ENCODE peak calls at places on chromosomes 12 and 14, in eight cellular contexts. P is AG08395, N is fibroblast of lung, X is iris pigment epithelial cell, J is nucleus accumbens, Z is renal cortical epithelial cell, R is stomach, D is GM19239. A is an unnamed sample.

GRCh38 chr14:21408152-21408551 is 24.3 kb upstream of the SUPT16H start:
- DNase-seq in R (no peak), J (no peak), N (peak; percentile 50), Z (peak; percentile 30), P (peak; percentile 26), X (peak; percentile 85), D (no peak), A (peak; percentile 69)

GRCh38 chr14:29215853-29216252 is 449.3 kb downstream of the FOXG1 start:
- DNase-seq in R (no peak), Z (peak; percentile 76), J (no peak), P (no peak), D (no peak), X (peak; percentile 47), N (peak; percentile 31), A (no peak)

GRCh38 chr12:3002636-3003035 is 43.4 kb downstream of the TEAD4 start:
- DNase-seq in D (no peak), Z (no peak), J (no peak), X (no peak), R (no peak), N (no peak), P (no peak), A (no peak)

GRCh38 chr14:78253986-78254385 is 83.8 kb downstream of the NRXN3 start:
- DNase-seq in Z (peak; percentile 98), J (no peak), P (peak; percentile 3), X (peak; percentile 68), D (no peak), N (no peak), R (no peak), A (peak; percentile 68)

GRCh38 chr12:128140551-128140950 is 126.4 kb upstream of the TMEM132C start:
- DNase-seq in J (no peak), D (no peak), R (no peak), Z (no peak), X (no peak), P (no peak), N (no peak), A (peak; percentile 54)

GRCh38 chr14:104309657-104310369 is 171.4 kb downstream of the KIF26A start:
- DNase-seq in J (no peak), R (no peak), P (no peak), D (no peak), N (no peak), Z (no peak), X (no peak), A (no peak)

GRCh38 chr12:127414186-127414585 is 852.8 kb upstream of the TMEM132C start:
- DNase-seq in R (no peak), Z (no peak), J (no peak), P (no peak), N (no peak), X (no peak), D (no peak), A (no peak)

GRCh38 chr14:95015046-95015445 is 142.3 kb downstream of the DICER1 start:
- DNase-seq in P (no peak), D (no peak), R (no peak), X (no peak), J (no peak), N (no peak), Z (no peak), A (no peak)

GRCh38 chr14:100078997-100079561 is 13.9 kb downstream of the EVL start:
- DNase-seq in D (no peak), X (peak; percentile 73), Z (no peak), R (peak; percentile 47), N (peak; percentile 39), P (peak; percentile 44), J (no peak), A (peak; percentile 8)

GRCh38 chr12:127785535-127785934 is 481.4 kb upstream of the TMEM132C start:
- DNase-seq in N (no peak), Z (no peak), R (no peak), D (no peak), P (peak; percentile 92), X (peak; percentile 12), J (no peak), A (peak; percentile 66)

GRCh38 chr14:73143003-73143402 is 6.7 kb downstream of the PSEN1 start:
- DNase-seq in N (no peak), J (no peak), Z (peak; percentile 40), R (no peak), X (no peak), D (no peak), P (no peak), A (no peak)